ENCODE peak calls at places on chromosomes 12 and 14, in eight cellular contexts. One of them, this sample, is unnamed. For H3K27me3, the result is how much of the 10 kb centered on the place peaks cover.

GRCh38 chr12:117857632-117858274 is 111.0 kb downstream of the KSR2 start:
- DNase-seq in uterus: no peak
- DNase-seq in heart right ventricle: peak
- DNase-seq in small intestine: peak
- DNase-seq in CD4-positive, alpha-beta T cell: peak
- DNase-seq in mesenchymal stem cell: peak
- DNase-seq in ascending aorta: no peak
- DNase-seq in psoas muscle: no peak
- DNase-seq in this sample: peak

GRCh38 chr12:6311822-6312528 is 1.5 kb downstream of the PLEKHG6 start:
- DNase-seq in uterus: no peak
- DNase-seq in heart right ventricle: no peak
- DNase-seq in small intestine: no peak
- DNase-seq in CD4-positive, alpha-beta T cell: no peak
- DNase-seq in mesenchymal stem cell: no peak
- DNase-seq in ascending aorta: no peak
- DNase-seq in psoas muscle: no peak
- DNase-seq in this sample: no peak

GRCh38 chr12:127153996-127154395 is 1113.0 kb upstream of the TMEM132C start:
- DNase-seq in uterus: no peak
- DNase-seq in heart right ventricle: no peak
- DNase-seq in small intestine: no peak
- DNase-seq in CD4-positive, alpha-beta T cell: no peak
- DNase-seq in mesenchymal stem cell: no peak
- DNase-seq in ascending aorta: no peak
- DNase-seq in psoas muscle: no peak
- DNase-seq in this sample: no peak

GRCh38 chr14:21796912-21797311 is 123.3 kb upstream of the OR4E1 start:
- DNase-seq in uterus: no peak
- DNase-seq in heart right ventricle: no peak
- DNase-seq in small intestine: no peak
- DNase-seq in CD4-positive, alpha-beta T cell: no peak
- DNase-seq in mesenchymal stem cell: no peak
- DNase-seq in ascending aorta: no peak
- DNase-seq in psoas muscle: no peak
- DNase-seq in this sample: no peak

GRCh38 chr12:84718901-84719300 is 193.7 kb downstream of the SLC6A15 start:
- DNase-seq in uterus: no peak
- DNase-seq in heart right ventricle: no peak
- DNase-seq in small intestine: no peak
- DNase-seq in CD4-positive, alpha-beta T cell: no peak
- DNase-seq in mesenchymal stem cell: no peak
- DNase-seq in ascending aorta: no peak
- DNase-seq in psoas muscle: no peak
- DNase-seq in this sample: no peak

GRCh38 chr14:78605065-78605762 is 435.0 kb downstream of the NRXN3 start:
- DNase-seq in uterus: no peak
- DNase-seq in heart right ventricle: no peak
- DNase-seq in small intestine: no peak
- DNase-seq in CD4-positive, alpha-beta T cell: no peak
- DNase-seq in mesenchymal stem cell: no peak
- DNase-seq in ascending aorta: no peak
- DNase-seq in psoas muscle: no peak
- DNase-seq in this sample: no peak

GRCh38 chr12:52246720-52247621 is 13.9 kb downstream of the KRT7 start:
- DNase-seq in uterus: no peak
- DNase-seq in heart right ventricle: no peak
- DNase-seq in small intestine: peak
- DNase-seq in CD4-positive, alpha-beta T cell: no peak
- DNase-seq in mesenchymal stem cell: no peak
- DNase-seq in ascending aorta: no peak
- DNase-seq in psoas muscle: peak
- DNase-seq in this sample: peak

GRCh38 chr12:53378705-53379388 is 1.1 kb upstream of the SP1 start:
- DNase-seq in uterus: no peak
- DNase-seq in heart right ventricle: no peak
- DNase-seq in small intestine: peak
- DNase-seq in CD4-positive, alpha-beta T cell: no peak
- DNase-seq in mesenchymal stem cell: no peak
- DNase-seq in ascending aorta: no peak
- DNase-seq in psoas muscle: no peak
- DNase-seq in this sample: no peak

GRCh38 chr12:115325858-115326257 is 641.9 kb upstream of the TBX3 start:
- DNase-seq in uterus: no peak
- DNase-seq in heart right ventricle: no peak
- DNase-seq in small intestine: peak
- DNase-seq in CD4-positive, alpha-beta T cell: no peak
- DNase-seq in mesenchymal stem cell: no peak
- DNase-seq in ascending aorta: no peak
- DNase-seq in psoas muscle: no peak
- DNase-seq in this sample: no peak

GRCh38 chr12:105954891-105955607 is 183.7 kb downstream of the NUAK1 start:
- DNase-seq in uterus: no peak
- DNase-seq in heart right ventricle: no peak
- DNase-seq in small intestine: no peak
- DNase-seq in CD4-positive, alpha-beta T cell: no peak
- DNase-seq in mesenchymal stem cell: peak
- DNase-seq in ascending aorta: no peak
- DNase-seq in psoas muscle: no peak
- DNase-seq in this sample: no peak

GRCh38 chr14:89805501-89805900 is 149.0 kb downstream of the EFCAB11 start:
- DNase-seq in uterus: no peak
- DNase-seq in heart right ventricle: no peak
- DNase-seq in small intestine: no peak
- DNase-seq in CD4-positive, alpha-beta T cell: no peak
- DNase-seq in mesenchymal stem cell: peak
- DNase-seq in ascending aorta: no peak
- DNase-seq in psoas muscle: no peak
- DNase-seq in this sample: no peak

GRCh38 chr12:17609152-17609551 is 480.8 kb downstream of the RERGL start:
- DNase-seq in uterus: no peak
- DNase-seq in heart right ventricle: no peak
- DNase-seq in small intestine: no peak
- DNase-seq in CD4-positive, alpha-beta T cell: no peak
- DNase-seq in mesenchymal stem cell: no peak
- DNase-seq in ascending aorta: no peak
- DNase-seq in psoas muscle: no peak
- DNase-seq in this sample: no peak

DNA sequence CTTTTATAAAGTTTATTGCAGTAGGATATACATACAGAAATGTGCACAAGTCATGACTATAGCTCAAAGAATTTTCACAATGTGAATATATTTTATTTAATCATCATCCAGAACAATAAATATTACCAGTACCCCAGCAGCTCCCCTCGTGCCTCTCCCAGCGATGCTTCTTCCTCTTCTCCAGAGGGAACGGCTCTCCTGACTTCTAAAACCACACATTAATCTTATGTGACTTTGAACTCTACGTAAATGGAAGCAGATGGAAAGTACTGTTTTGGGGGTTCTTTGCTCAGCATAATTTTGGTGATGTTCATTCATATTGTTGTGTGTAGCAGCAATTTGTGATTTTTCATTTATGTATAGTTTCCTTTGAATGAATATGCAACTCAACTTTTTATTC is 4.6 kb upstream of the SLC8A3 start:
- DNase-seq in uterus: no peak
- DNase-seq in heart right ventricle: no peak
- DNase-seq in small intestine: no peak
- DNase-seq in CD4-positive, alpha-beta T cell: no peak
- DNase-seq in mesenchymal stem cell: no peak
- DNase-seq in ascending aorta: no peak
- DNase-seq in psoas muscle: no peak
- DNase-seq in this sample: no peak
- H3K27me3 ChIP-seq in uterus: under half
- H3K27me3 ChIP-seq in heart right ventricle: under half
- H3K27me3 ChIP-seq in small intestine: under half
- H3K27me3 ChIP-seq in CD4-positive, alpha-beta T cell: under half
- H3K27me3 ChIP-seq in mesenchymal stem cell: under half
- H3K27me3 ChIP-seq in ascending aorta: under half
- H3K27me3 ChIP-seq in psoas muscle: under half
- H3K27me3 ChIP-seq in this sample: under half

GRCh38 chr12:57170408-57170807 is 23.0 kb upstream of the LRP1-AS start:
- DNase-seq in uterus: no peak
- DNase-seq in heart right ventricle: no peak
- DNase-seq in small intestine: no peak
- DNase-seq in CD4-positive, alpha-beta T cell: no peak
- DNase-seq in mesenchymal stem cell: no peak
- DNase-seq in ascending aorta: no peak
- DNase-seq in psoas muscle: no peak
- DNase-seq in this sample: no peak

GRCh38 chr12:57166971-57167371 is 19.6 kb upstream of the LRP1-AS start:
- DNase-seq in uterus: peak
- DNase-seq in heart right ventricle: no peak
- DNase-seq in small intestine: no peak
- DNase-seq in CD4-positive, alpha-beta T cell: no peak
- DNase-seq in mesenchymal stem cell: peak
- DNase-seq in ascending aorta: no peak
- DNase-seq in psoas muscle: no peak
- DNase-seq in this sample: peak

GRCh38 chr12:57169969-57170368 is 22.6 kb upstream of the LRP1-AS start:
- DNase-seq in uterus: no peak
- DNase-seq in heart right ventricle: no peak
- DNase-seq in small intestine: no peak
- DNase-seq in CD4-positive, alpha-beta T cell: no peak
- DNase-seq in mesenchymal stem cell: no peak
- DNase-seq in ascending aorta: no peak
- DNase-seq in psoas muscle: no peak
- DNase-seq in this sample: no peak

GRCh38 chr12:57171668-57172067 is 24.2 kb upstream of the LRP1-AS start:
- DNase-seq in uterus: peak
- DNase-seq in heart right ventricle: no peak
- DNase-seq in small intestine: no peak
- DNase-seq in CD4-positive, alpha-beta T cell: no peak
- DNase-seq in mesenchymal stem cell: peak
- DNase-seq in ascending aorta: no peak
- DNase-seq in psoas muscle: no peak
- DNase-seq in this sample: no peak

DNA sequence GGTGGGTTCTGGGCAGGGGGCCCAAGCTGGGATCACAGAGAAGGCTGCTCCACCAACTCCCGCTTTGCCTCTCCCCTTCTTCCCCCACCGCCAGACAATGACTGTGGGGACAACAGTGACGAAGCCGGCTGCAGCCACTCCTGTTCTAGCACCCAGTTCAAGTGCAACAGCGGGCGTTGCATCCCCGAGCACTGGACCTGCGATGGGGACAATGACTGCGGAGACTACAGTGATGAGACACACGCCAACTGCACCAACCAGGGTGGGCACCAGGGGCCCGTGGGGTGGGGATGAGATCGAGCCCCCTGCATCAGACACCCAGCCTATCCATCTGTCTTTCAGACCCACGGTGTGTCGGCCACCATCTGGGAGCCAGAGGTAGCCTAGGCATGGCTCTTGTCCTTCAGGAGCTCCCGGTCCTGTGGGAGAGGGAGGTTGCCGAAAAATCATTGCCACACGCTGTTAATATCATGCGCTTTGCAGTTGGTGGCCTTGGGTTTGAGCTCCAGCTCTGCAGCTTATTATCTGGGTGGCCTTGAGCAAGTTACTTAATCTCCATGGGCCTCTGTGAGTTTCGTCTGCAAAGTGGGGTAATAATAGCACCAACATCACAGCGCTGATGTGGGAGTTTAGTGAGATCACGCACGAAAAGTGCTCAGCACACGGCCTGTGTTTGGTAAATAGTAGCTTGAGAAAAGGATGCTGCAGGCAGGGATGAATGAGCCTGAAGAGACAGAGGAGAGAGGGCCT is 21.8 kb upstream of the LRP1-AS start:
- DNase-seq in uterus: no peak
- DNase-seq in heart right ventricle: no peak
- DNase-seq in small intestine: no peak
- DNase-seq in CD4-positive, alpha-beta T cell: no peak
- DNase-seq in mesenchymal stem cell: no peak
- DNase-seq in ascending aorta: no peak
- DNase-seq in psoas muscle: no peak
- DNase-seq in this sample: no peak
- H3K27ac ChIP-seq in uterus: no peak
- H3K27ac ChIP-seq in heart right ventricle: no peak
- H3K27ac ChIP-seq in small intestine: no peak
- H3K27ac ChIP-seq in CD4-positive, alpha-beta T cell: no peak
- H3K27ac ChIP-seq in mesenchymal stem cell: no peak
- H3K27ac ChIP-seq in ascending aorta: no peak
- H3K27ac ChIP-seq in psoas muscle: no peak
- H3K27ac ChIP-seq in this sample: no peak

GRCh38 chr12:234891-235415 is 21.0 kb upstream of the SLC6A12 start:
- DNase-seq in uterus: no peak
- DNase-seq in heart right ventricle: no peak
- DNase-seq in small intestine: no peak
- DNase-seq in CD4-positive, alpha-beta T cell: no peak
- DNase-seq in mesenchymal stem cell: no peak
- DNase-seq in ascending aorta: peak
- DNase-seq in psoas muscle: no peak
- DNase-seq in this sample: no peak

GRCh38 chr12:233615-233968 is 19.6 kb upstream of the SLC6A12 start:
- DNase-seq in uterus: no peak
- DNase-seq in heart right ventricle: no peak
- DNase-seq in small intestine: no peak
- DNase-seq in CD4-positive, alpha-beta T cell: no peak
- DNase-seq in mesenchymal stem cell: no peak
- DNase-seq in ascending aorta: no peak
- DNase-seq in psoas muscle: no peak
- DNase-seq in this sample: no peak

GRCh38 chr12:229441-230191 is 15.7 kb upstream of the SLC6A12 start:
- DNase-seq in uterus: no peak
- DNase-seq in heart right ventricle: no peak
- DNase-seq in small intestine: no peak
- DNase-seq in CD4-positive, alpha-beta T cell: no peak
- DNase-seq in mesenchymal stem cell: no peak
- DNase-seq in ascending aorta: peak
- DNase-seq in psoas muscle: no peak
- DNase-seq in this sample: no peak

GRCh38 chr12:230925-231671 is 17.1 kb upstream of the SLC6A12 start:
- DNase-seq in uterus: no peak
- DNase-seq in heart right ventricle: no peak
- DNase-seq in small intestine: no peak
- DNase-seq in CD4-positive, alpha-beta T cell: no peak
- DNase-seq in mesenchymal stem cell: no peak
- DNase-seq in ascending aorta: peak
- DNase-seq in psoas muscle: no peak
- DNase-seq in this sample: peak

GRCh38 chr12:232731-233614 is 19.0 kb upstream of the SLC6A12 start:
- DNase-seq in uterus: no peak
- DNase-seq in heart right ventricle: no peak
- DNase-seq in small intestine: no peak
- DNase-seq in CD4-positive, alpha-beta T cell: no peak
- DNase-seq in mesenchymal stem cell: no peak
- DNase-seq in ascending aorta: peak
- DNase-seq in psoas muscle: no peak
- DNase-seq in this sample: peak
- H3K27me3 ChIP-seq in uterus: under half
- H3K27me3 ChIP-seq in heart right ventricle: under half
- H3K27me3 ChIP-seq in small intestine: under half
- H3K27me3 ChIP-seq in CD4-positive, alpha-beta T cell: under half
- H3K27me3 ChIP-seq in mesenchymal stem cell: half or more
- H3K27me3 ChIP-seq in ascending aorta: under half
- H3K27me3 ChIP-seq in psoas muscle: under half
- H3K27me3 ChIP-seq in this sample: under half

DNA sequence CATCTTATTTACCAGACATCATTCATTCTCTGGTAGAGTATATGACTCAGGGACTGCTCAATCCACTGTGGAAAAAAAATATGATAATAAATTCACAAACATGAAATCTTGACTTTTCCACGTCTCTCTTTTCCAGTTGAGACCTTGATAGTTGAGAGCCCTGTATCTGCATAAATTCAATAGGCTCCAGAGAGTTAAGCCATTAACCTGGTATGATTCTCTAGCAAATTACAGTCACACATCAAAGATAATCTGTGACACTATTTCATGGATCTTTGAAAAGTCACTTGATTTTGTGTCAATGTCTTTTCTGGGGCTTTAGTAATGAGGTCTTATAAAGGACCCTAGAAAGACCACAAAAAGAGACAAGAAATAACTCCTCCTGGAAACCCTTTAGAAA is 154.2 kb upstream of the FOXG1 start:
- DNase-seq in uterus: no peak
- DNase-seq in heart right ventricle: no peak
- DNase-seq in small intestine: no peak
- DNase-seq in CD4-positive, alpha-beta T cell: no peak
- DNase-seq in mesenchymal stem cell: no peak
- DNase-seq in ascending aorta: no peak
- DNase-seq in psoas muscle: no peak
- DNase-seq in this sample: no peak
- H3K27ac ChIP-seq in uterus: no peak
- H3K27ac ChIP-seq in heart right ventricle: no peak
- H3K27ac ChIP-seq in small intestine: no peak
- H3K27ac ChIP-seq in CD4-positive, alpha-beta T cell: no peak
- H3K27ac ChIP-seq in mesenchymal stem cell: no peak
- H3K27ac ChIP-seq in ascending aorta: no peak
- H3K27ac ChIP-seq in psoas muscle: no peak
- H3K27ac ChIP-seq in this sample: no peak